ENCODE peak calls at places on chromosomes 1 and 21, in nine cellular contexts. H is A172; R is SK-N-SH; G is cardiac fibroblast; U is H7; W is glutamatergic neuron; E is stimulated activated CD4-positive, alpha-beta T cell treated with anti-CD3 and anti-CD28 coated beads, Interleukin-12 subunit alpha, Interleukin-12 subunit beta, amount 100 ng/mL, for 4 hours; J is A549; F is AML-193. B is an unnamed sample.

GRCh38 chr21:31667141-31667540 is 7.6 kb downstream of the SOD1 start:
- DNase-seq in J (no peak), H (no peak), E (no peak), G (no peak), F (no peak), W (no peak), U (no peak), R (no peak), B (no peak)

GRCh38 chr1:221439734-221440436 is 302.0 kb downstream of the DUSP10 start:
- DNase-seq in U (no peak), J (peak), G (peak), E (no peak), F (no peak), W (no peak), H (peak), R (no peak), B (no peak)

GRCh38 chr1:9840176-9840575 is 16.4 kb upstream of the CLSTN1 start:
- DNase-seq in R (no peak), W (no peak), J (no peak), G (no peak), H (no peak), U (peak), E (no peak), F (no peak), B (no peak)

GRCh38 chr1:88488277-88488676 is 195.8 kb upstream of the PKN2 start:
- DNase-seq in R (no peak), J (no peak), U (no peak), H (no peak), W (no peak), F (no peak), G (no peak), E (no peak), B (no peak)

GRCh38 chr1:159492575-159493323 is 43.1 kb downstream of the OR10J5 start:
- DNase-seq in G (peak), W (no peak), E (no peak), U (no peak), R (no peak), H (peak), J (peak), F (no peak), B (no peak)

GRCh38 chr1:15758537-15758936 is at the start of gene FBLIM1:
- DNase-seq in U (peak), F (no peak), H (no peak), W (peak), G (peak), E (no peak), J (no peak), R (peak), B (peak)

GRCh38 chr1:226420860-226421259 is 13.0 kb upstream of the PARP1 start:
- DNase-seq in R (no peak), J (no peak), F (no peak), U (no peak), G (no peak), W (no peak), E (no peak), H (no peak), B (no peak)

GRCh38 chr1:63575340-63575826 is 17.8 kb upstream of the PGM1 start:
- DNase-seq in J (no peak), U (no peak), E (no peak), F (peak), G (peak), R (peak), W (no peak), H (peak), B (no peak)

GRCh38 chr1:236502579-236502971 is 21.2 kb upstream of the LGALS8 start:
- DNase-seq in W (no peak), R (no peak), H (peak), G (peak), U (no peak), J (no peak), E (no peak), F (no peak), B (no peak)

GRCh38 chr1:85061711-85062424 is 13.6 kb upstream of the MCOLN3 start:
- DNase-seq in E (peak), F (no peak), J (peak), H (peak), U (peak), R (peak), G (peak), W (peak), B (peak)

GRCh38 chr1:60461889-60462595 is 388.5 kb upstream of the C1orf87 start:
- DNase-seq in W (no peak), G (no peak), H (no peak), J (no peak), U (peak), R (no peak), E (no peak), F (no peak), B (no peak)

B was measured in WTC11.